ENCODE peak calls at places on chromosomes 2 and 18, in eight cellular contexts. D is cardiac muscle cell, P is astrocyte of the spinal cord, O is foreskin fibroblast, B is fibroblast of lung, K is AG04450, A is prostate gland, C is HCT116. T is an unnamed sample.

GRCh38 chr2:200439981-200440380 is 69.9 kb downstream of the KCTD18 start:
- DNase-seq in A (no peak), B (no peak), K (no peak), P (no peak), C (no peak), D (no peak), O (no peak), T (no peak)

GRCh38 chr2:28976584-28976983 is 4.5 kb upstream of the TOGARAM2 start:
- DNase-seq in C (no peak), P (peak), B (peak), A (no peak), K (no peak), O (no peak), D (peak), T (peak)

GRCh38 chr18:28350821-28351220 is 173.9 kb upstream of the CDH2 start:
- DNase-seq in O (no peak), D (no peak), K (no peak), A (no peak), B (no peak), C (no peak), P (no peak), T (no peak)

GRCh38 chr2:135951071-135951583 is 34.3 kb downstream of the DARS1 start:
- DNase-seq in K (no peak), A (no peak), C (no peak), O (no peak), P (no peak), B (no peak), D (peak), T (no peak)

GRCh38 chr2:62685986-62686625 is 19.4 kb upstream of the EHBP1 start:
- DNase-seq in D (no peak), O (no peak), B (no peak), P (no peak), C (no peak), K (no peak), A (no peak), T (no peak)

GRCh38 chr2:27703638-27704341 is 40.1 kb downstream of the SLC4A1AP start:
- DNase-seq in P (peak), B (peak), O (peak), D (peak), K (peak), A (peak), C (peak), T (peak)

GRCh38 chr2:127623388-127624320 is 22.3 kb upstream of the GPR17 start:
- DNase-seq in O (no peak), D (peak), A (no peak), C (no peak), K (no peak), P (peak), B (peak), T (peak)

GRCh38 chr18:3246636-3247242 is 862 bp upstream of the MYL12A start:
- DNase-seq in C (no peak), A (no peak), K (no peak), B (no peak), P (no peak), D (peak), O (no peak), T (peak)

GRCh38 chr2:181679544-181679979 is 755 bp downstream of the NEUROD1 start:
- DNase-seq in D (no peak), P (no peak), B (no peak), C (no peak), A (no peak), K (no peak), O (no peak), T (no peak)

GRCh38 chr2:220687231-220687843 is 884.8 kb downstream of the EPHA4 start:
- DNase-seq in B (peak), P (peak), D (peak), K (peak), A (peak), C (peak), O (peak), T (peak)

GRCh38 chr2:158619496-158619895 is 162.7 kb downstream of the PKP4 start:
- DNase-seq in C (no peak), O (peak), P (peak), D (peak), B (peak), K (no peak), A (peak), T (peak)

GRCh38 chr2:218386505-218387368 is 4.7 kb downstream of the SLC11A1 start:
- DNase-seq in K (no peak), A (no peak), P (no peak), C (no peak), O (no peak), D (no peak), B (no peak), T (no peak)

GRCh38 chr2:150425121-150425559 is 62.3 kb downstream of the RND3 start:
- DNase-seq in C (no peak), K (no peak), O (no peak), D (peak), A (no peak), B (peak), P (peak), T (peak)

GRCh38 chr2:13481201-13481600 is 764.5 kb downstream of the TRIB2 start:
- DNase-seq in D (no peak), A (no peak), K (no peak), P (peak), B (peak), O (no peak), C (no peak), T (peak)

GRCh38 chr2:110120171-110121051 is 4.8 kb upstream of the MALL start:
- DNase-seq in C (no peak), D (no peak), K (no peak), O (no peak), B (peak), A (peak), P (no peak), T (peak)

GRCh38 chr2:200966770-200967169 is 3.3 kb upstream of the ORC2 start:
- DNase-seq in O (peak), P (peak), B (peak), D (peak), C (peak), K (peak), A (no peak), T (peak)

GRCh38 chr18:76406791-76407190 is 88.3 kb downstream of the ZNF516 start:
- DNase-seq in C (no peak), D (no peak), A (no peak), K (no peak), O (no peak), P (no peak), B (no peak), T (no peak)

GRCh38 chr2:39710807-39711206 is 45.1 kb downstream of the TMEM178A start:
- DNase-seq in D (no peak), C (no peak), B (no peak), P (no peak), O (no peak), K (no peak), A (no peak), T (no peak)

GRCh38 chr2:57160976-57161375 is 885.6 kb upstream of the VRK2 start:
- DNase-seq in A (no peak), C (no peak), O (peak), P (peak), D (no peak), K (no peak), B (peak), T (no peak)

GRCh38 chr2:84292545-84292944 is 166.5 kb downstream of the SUCLG1 start:
- DNase-seq in A (no peak), K (no peak), B (no peak), D (no peak), O (no peak), C (no peak), P (no peak), T (no peak)

GRCh38 chr2:235614176-235614860 is 120.5 kb downstream of the AGAP1 start:
- DNase-seq in B (peak), P (no peak), O (peak), C (no peak), A (no peak), K (no peak), D (peak), T (peak)

GRCh38 chr2:40096360-40096759 is 317.3 kb upstream of the THUMPD2 start:
- DNase-seq in K (no peak), A (no peak), C (no peak), D (peak), B (peak), O (peak), P (peak), T (peak)

GRCh38 chr2:239372835-239373234 is 28.0 kb downstream of the HDAC4 start:
- DNase-seq in A (no peak), D (no peak), P (no peak), K (no peak), B (no peak), O (no peak), C (no peak), T (no peak)

GRCh38 chr2:166197446-166197845 is 69.6 kb upstream of the SCN1A start:
- DNase-seq in A (no peak), D (peak), P (no peak), B (peak), C (no peak), K (no peak), O (no peak), T (peak)

GRCh38 chr2:23390152-23390551 is 5.2 kb downstream of the KLHL29 start:
- DNase-seq in P (no peak), K (no peak), B (peak), C (no peak), O (no peak), A (no peak), D (no peak), T (peak)

GRCh38 chr2:240820607-240821428 is 799 bp upstream of the KIF1A start:
- DNase-seq in K (no peak), B (no peak), D (no peak), O (no peak), A (no peak), P (no peak), C (no peak), T (no peak)

GRCh38 chr18:36387296-36387695 is 89.8 kb downstream of the FHOD3 start:
- DNase-seq in P (no peak), B (no peak), D (no peak), K (no peak), O (no peak), A (no peak), C (no peak), T (no peak)

GRCh38 chr2:7034313-7034712 is 117.1 kb downstream of the RNF144A start:
- DNase-seq in O (no peak), B (peak), D (peak), A (no peak), K (no peak), C (no peak), P (peak), T (no peak)

GRCh38 chr2:108215794-108216211 is 24.0 kb upstream of the SULT1C3 start:
- DNase-seq in B (peak), C (peak), A (peak), O (no peak), P (peak), K (no peak), D (peak), T (peak)

GRCh38 chr18:79621501-79621900 is 58.1 kb upstream of the CTDP1 start:
- DNase-seq in B (no peak), O (no peak), K (no peak), A (no peak), P (no peak), D (no peak), C (no peak), T (no peak)

GRCh38 chr2:197179744-197180498 is 130.7 kb downstream of the ANKRD44 start:
- DNase-seq in B (peak), D (peak), A (no peak), O (peak), P (peak), C (no peak), K (peak), T (peak)

GRCh38 chr2:120992791-120993555 is 257.3 kb downstream of the GLI2 start:
- DNase-seq in A (no peak), D (no peak), O (no peak), P (no peak), K (no peak), C (no peak), B (no peak), T (no peak)

GRCh38 chr2:119650206-119650605 is 28.8 kb upstream of the TMEM177 start:
- DNase-seq in A (no peak), B (peak), C (no peak), K (no peak), O (no peak), P (no peak), D (peak), T (peak)

GRCh38 chr2:51120754-51121280 is 88.9 kb upstream of the NRXN1 start:
- DNase-seq in D (no peak), P (peak), B (peak), K (no peak), A (no peak), C (no peak), O (no peak), T (no peak)

GRCh38 chr2:69253893-69254292 is 133.1 kb downstream of the GFPT1 start:
- DNase-seq in P (peak), D (peak), A (peak), C (no peak), O (peak), K (peak), B (peak), T (peak)

GRCh38 chr2:179460101-179460500 is 195.5 kb upstream of the SESTD1 start:
- DNase-seq in B (no peak), P (no peak), A (no peak), D (peak), K (no peak), O (no peak), C (no peak), T (no peak)

GRCh38 chr18:48422947-48423378 is 13.8 kb upstream of the ZBTB7C start:
- DNase-seq in B (no peak), C (no peak), A (no peak), D (no peak), O (no peak), K (no peak), P (no peak), T (no peak)

GRCh38 chr2:144508162-144508765 is 11.7 kb downstream of the ZEB2 start:
- DNase-seq in O (no peak), P (peak), K (no peak), D (no peak), C (no peak), B (no peak), A (no peak), T (peak)

GRCh38 chr2:144510206-144510991 is 9.5 kb downstream of the ZEB2 start:
- DNase-seq in B (peak), A (no peak), C (no peak), D (no peak), K (peak), P (peak), O (peak), T (peak)

GRCh38 chr2:144509548-144510205 is 10.2 kb downstream of the ZEB2 start:
- DNase-seq in O (no peak), B (no peak), A (no peak), D (no peak), K (no peak), C (no peak), P (peak), T (peak)

GRCh38 chr2:144507441-144508161 is 12.3 kb downstream of the ZEB2 start:
- DNase-seq in O (no peak), A (no peak), K (no peak), D (no peak), P (peak), B (no peak), C (no peak), T (peak)

GRCh38 chr2:144509001-144509545 is 10.8 kb downstream of the ZEB2 start:
- DNase-seq in O (no peak), B (no peak), C (no peak), P (peak), K (no peak), D (no peak), A (no peak), T (peak)
- H3K4me3 ChIP-seq in O (peak), B (peak), C (no peak), P (no peak), K (no peak), D (no peak), A (no peak), T (no peak)

GRCh38 chr2:82524826-82525225 is 1934.3 kb downstream of the SUCLG1 start:
- DNase-seq in C (no peak), A (no peak), K (no peak), P (no peak), O (no peak), D (no peak), B (no peak), T (no peak)
- TF ChIP-seq CTCF in C (no peak), A (no peak), K (no peak), P (no peak), O (no peak), D (no peak), B (no peak), T (no peak)

DNA sequence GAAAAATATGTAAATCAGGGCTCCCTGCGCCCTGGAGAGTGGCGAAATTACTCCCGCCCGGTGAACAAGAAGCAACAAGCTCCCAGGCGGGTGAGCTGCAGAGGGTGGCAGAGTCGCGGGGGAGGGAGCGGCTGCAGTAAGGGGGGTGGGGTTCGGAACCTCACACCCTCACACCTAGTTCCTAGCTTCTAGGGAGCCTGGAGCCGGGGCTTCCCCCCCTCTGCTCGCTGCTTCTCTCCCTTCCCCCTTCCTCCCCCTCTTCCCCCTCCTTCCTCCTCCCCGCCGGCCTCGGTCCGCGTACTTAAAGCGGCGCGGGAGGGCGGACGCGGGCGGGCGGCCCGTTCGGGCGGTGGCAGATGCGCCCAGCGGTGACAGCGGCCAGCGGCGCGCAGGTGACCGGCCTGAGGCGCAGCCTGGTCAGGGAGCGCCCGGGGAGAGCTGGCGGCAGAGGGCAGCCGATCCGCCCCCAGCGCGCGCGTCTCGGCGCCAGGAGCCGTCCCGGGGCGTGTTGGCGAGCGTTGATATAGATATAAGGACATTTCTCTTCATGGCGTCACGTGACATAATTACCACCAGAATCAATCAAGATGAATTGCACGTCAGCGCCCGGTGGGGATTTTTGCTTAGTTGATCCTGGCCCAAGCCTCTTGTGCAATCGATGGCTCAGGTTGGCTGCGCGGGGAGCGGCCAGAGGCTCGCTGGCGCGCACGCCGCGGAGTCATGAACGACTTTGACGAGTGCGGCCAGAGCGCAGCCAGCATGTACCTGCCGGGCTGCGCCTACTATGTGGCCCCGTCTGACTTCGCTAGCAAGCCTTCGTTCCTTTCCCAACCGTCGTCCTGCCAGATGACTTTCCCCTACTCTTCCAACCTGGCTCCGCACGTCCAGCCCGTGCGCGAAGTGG is at the start of gene HOXD11:
- DNase-seq in P (no peak), C (no peak), K (no peak), D (peak), B (peak), O (peak), A (peak), T (peak)
- H3K4me3 ChIP-seq in P (no peak), C (peak), K (no peak), D (peak), B (no peak), O (peak), A (peak), T (no peak)

GRCh38 chr2:191280834-191281756 is 35.9 kb downstream of the MYO1B start:
- DNase-seq in D (no peak), K (no peak), B (no peak), A (no peak), C (no peak), P (no peak), O (no peak), T (no peak)

GRCh38 chr2:191280304-191280703 is 35.1 kb downstream of the MYO1B start:
- DNase-seq in A (no peak), D (no peak), C (no peak), B (no peak), P (no peak), O (no peak), K (no peak), T (no peak)

GRCh38 chr2:191272064-191272463 is 26.9 kb downstream of the MYO1B start:
- DNase-seq in P (no peak), B (no peak), O (no peak), C (no peak), D (no peak), A (no peak), K (no peak), T (no peak)

GRCh38 chr2:191274404-191274803 is 29.2 kb downstream of the MYO1B start:
- DNase-seq in P (no peak), B (no peak), C (no peak), A (no peak), K (no peak), D (no peak), O (no peak), T (no peak)

DNA sequence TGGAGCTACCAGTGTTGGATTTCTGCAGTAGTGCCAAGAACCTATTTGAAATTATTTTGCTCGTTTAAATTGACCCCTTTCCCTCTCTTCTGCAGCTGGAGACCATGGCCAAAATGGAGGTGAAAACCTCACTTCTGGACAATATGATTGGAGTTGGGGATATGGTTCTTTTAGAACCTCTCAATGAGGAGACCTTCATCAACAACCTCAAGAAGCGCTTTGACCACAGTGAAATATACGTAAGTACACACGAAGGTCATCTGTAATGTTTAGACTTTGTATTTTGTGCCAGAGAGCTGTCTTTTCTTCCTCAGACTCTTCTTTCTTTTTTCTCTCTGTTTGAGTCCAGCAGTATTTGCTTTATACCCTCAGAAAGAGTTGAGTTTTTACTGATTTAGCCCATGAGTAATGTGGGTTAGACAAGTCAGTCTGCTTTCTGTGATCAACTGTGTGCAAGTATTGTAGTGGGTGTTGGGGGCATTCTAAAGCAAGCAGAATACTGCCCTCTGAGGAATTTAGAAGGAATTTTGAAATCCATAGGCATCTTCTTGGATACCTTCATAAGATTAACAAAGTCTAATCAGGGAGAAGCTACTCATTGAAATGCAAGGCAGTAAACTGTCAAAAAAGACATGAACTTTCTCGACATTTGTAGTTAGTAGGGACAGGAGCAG is 31.7 kb downstream of the MYO1B start:
- DNase-seq in P (no peak), C (no peak), B (peak), O (no peak), K (no peak), D (no peak), A (no peak), T (no peak)
- TF ChIP-seq CTCF in P (no peak), C (no peak), B (no peak), O (no peak), K (no peak), D (no peak), A (no peak), T (no peak)

DNA sequence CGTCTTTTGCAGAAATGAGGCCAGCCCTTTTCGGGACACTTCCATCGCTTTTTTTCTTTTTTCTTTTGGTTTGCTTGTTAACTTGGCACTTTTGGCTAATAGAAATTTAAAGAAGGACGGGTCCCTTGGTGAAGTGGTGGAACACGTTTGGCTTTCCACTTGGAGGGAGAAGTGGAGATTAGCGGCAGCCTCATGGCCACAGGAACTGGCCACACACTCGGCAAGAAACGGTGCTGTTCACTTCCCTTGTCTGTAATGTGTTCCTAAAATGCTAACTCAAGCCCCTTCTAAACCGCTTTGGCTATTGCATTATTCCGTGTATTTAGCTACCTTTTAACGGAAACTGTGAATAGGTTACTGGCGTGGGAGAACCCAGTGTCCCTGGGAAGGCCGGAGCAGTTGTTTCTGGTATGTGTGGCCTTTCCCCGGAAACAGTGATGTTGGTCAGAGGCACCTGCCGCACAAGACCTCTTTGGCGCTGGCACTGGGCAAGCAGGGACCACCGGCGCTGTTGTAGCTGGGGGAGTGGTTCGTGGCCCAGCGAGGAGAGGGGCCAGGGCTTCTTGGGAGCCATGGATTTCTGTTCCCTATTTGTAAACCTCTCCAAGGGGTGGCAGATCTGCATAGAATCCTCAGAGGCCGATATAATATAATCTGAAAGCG is 981 bp downstream of the RAMP1 start:
- DNase-seq in D (no peak), O (no peak), A (no peak), B (peak), C (no peak), P (no peak), K (no peak), T (no peak)
- H3K4me3 ChIP-seq in D (peak), O (peak), A (peak), B (peak), C (peak), P (peak), K (peak), T (peak)